ENCODE peak calls at places on chromosomes 13 and 19, in four cellular contexts. B, S, M and G are unnamed samples.

GRCh38 chr19:43639507-43640423 is at the start of gene CADM4:
- DNase-seq in B (no peak), S (peak; percentile 19), M (no peak), G (peak; percentile 49)

GRCh38 chr13:24745861-24746617 is 17.9 kb upstream of the RNF17 start:
- DNase-seq in B (no peak), S (no peak), M (no peak), G (no peak)

GRCh38 chr19:10206226-10206873 is 11.6 kb upstream of the DNMT1 start:
- DNase-seq in B (peak; percentile 63), S (no peak), M (no peak), G (no peak)

GRCh38 chr13:110466261-110466660 is 95.3 kb downstream of the RAB20 start:
- DNase-seq in B (no peak), S (no peak), M (no peak), G (no peak)

GRCh38 chr13:51620165-51620983 is 36.1 kb downstream of the WDFY2 start:
- DNase-seq in B (no peak), S (no peak), M (no peak), G (no peak)

GRCh38 chr19:40358773-40359172 is 10.3 kb downstream of the PLD3 start:
- DNase-seq in B (no peak), S (no peak), M (no peak), G (peak; percentile 59)

GRCh38 chr19:21697698-21698097 is 69.7 kb downstream of the ZNF100 start:
- DNase-seq in B (no peak), S (no peak), M (no peak), G (no peak)

GRCh38 chr13:114018461-114019055 is 44.7 kb upstream of the C13orf46 start:
- DNase-seq in B (no peak), S (no peak), M (no peak), G (no peak)

GRCh38 chr19:44851427-44851826 is 5.3 kb downstream of the NECTIN2 start:
- DNase-seq in B (no peak), S (no peak), M (no peak), G (no peak)

GRCh38 chr19:13160557-13160956 is 10.3 kb downstream of the IER2 start:
- DNase-seq in B (no peak), S (no peak), M (no peak), G (no peak)

GRCh38 chr13:85535306-85535705 is 263.9 kb downstream of the SLITRK6 start:
- DNase-seq in B (no peak), S (no peak), M (no peak), G (no peak)

GRCh38 chr13:24362435-24362951 is 53.1 kb downstream of the C1QTNF9 start:
- DNase-seq in B (no peak), S (no peak), M (no peak), G (no peak)

GRCh38 chr19:15622991-15623390 is 8.0 kb downstream of the CYP4F8 start:
- DNase-seq in B (no peak), S (no peak), M (no peak), G (no peak)

GRCh38 chr19:3383121-3383722 is 16.8 kb downstream of the NFIC start:
- DNase-seq in B (no peak), S (no peak), M (no peak), G (no peak)

GRCh38 chr19:1560281-1560882 is 7.7 kb downstream of the MEX3D start:
- DNase-seq in B (no peak), S (no peak), M (no peak), G (no peak)

GRCh38 chr13:27054760-27055159 is 116.9 kb downstream of the USP12 start:
- DNase-seq in B (no peak), S (no peak), M (no peak), G (no peak)

GRCh38 chr19:23310729-23311211 is 60.6 kb upstream of the ZNF724 start:
- DNase-seq in B (no peak), S (no peak), M (no peak), G (no peak)

GRCh38 chr13:61414686-61415664 is 674 bp downstream of the PCDH20 start:
- DNase-seq in B (peak; percentile 18), S (no peak), M (no peak), G (no peak)

GRCh38 chr19:49987159-49987698 is 26.3 kb upstream of the SIGLEC11 start:
- DNase-seq in B (peak; percentile 95), S (peak; percentile 74), M (peak; percentile 65), G (peak; percentile 47)

GRCh38 chr13:80276371-80277289 is 64.3 kb downstream of the SPRY2 start:
- DNase-seq in B (peak; percentile 75), S (no peak), M (no peak), G (no peak)

GRCh38 chr13:106649495-106649894 is 81.6 kb upstream of the ARGLU1 start:
- DNase-seq in B (peak; percentile 29), S (no peak), M (peak; percentile 2), G (no peak)

GRCh38 chr19:9838324-9838723 is 3.2 kb downstream of the PIN1 start:
- DNase-seq in B (no peak), S (no peak), M (no peak), G (no peak)

GRCh38 chr19:55173717-55174409 is 6.2 kb downstream of the SYT5 start:
- DNase-seq in B (peak; percentile 78), S (peak; percentile 48), M (no peak), G (no peak)

GRCh38 chr13:107867701-107868661 is 347.4 kb downstream of the LIG4 start:
- DNase-seq in B (peak; percentile 39), S (no peak), M (no peak), G (no peak)

GRCh38 chr13:100610399-100611347 is 22.1 kb upstream of the GGACT start:
- DNase-seq in B (no peak), S (no peak), M (no peak), G (no peak)

GRCh38 chr13:42474954-42475353 is 99.0 kb upstream of the TNFSF11 start:
- DNase-seq in B (peak; percentile 35), S (no peak), M (no peak), G (no peak)

GRCh38 chr13:93226623-93227279 is at the start of gene GPC6:
- DNase-seq in B (peak; percentile 97), S (no peak), M (peak; percentile 86), G (no peak)

GRCh38 chr13:20401958-20402856 is 123.5 kb downstream of the CRYL1 start:
- DNase-seq in B (peak; percentile 36), S (no peak), M (no peak), G (no peak)

GRCh38 chr13:36275190-36276002 is 22.2 kb downstream of the CCDC169 start:
- DNase-seq in B (peak; percentile 88), S (no peak), M (no peak), G (no peak)

GRCh38 chr13:78323848-78324247 is 279.5 kb downstream of the POU4F1 start:
- DNase-seq in B (peak; percentile 23), S (no peak), M (no peak), G (no peak)

GRCh38 chr19:40663712-40664692 is 26.4 kb downstream of the NUMBL start:
- DNase-seq in B (no peak), S (no peak), M (no peak), G (no peak)

GRCh38 chr19:33040994-33041827 is 23.5 kb downstream of the RHPN2 start:
- DNase-seq in B (peak; percentile 49), S (no peak), M (no peak), G (no peak)

GRCh38 chr13:25699056-25699455 is 327.3 kb downstream of the ATP8A2 start:
- DNase-seq in B (no peak), S (no peak), M (no peak), G (no peak)

GRCh38 chr13:51557875-51558604 is 26.2 kb upstream of the WDFY2 start:
- DNase-seq in B (peak; percentile 84), S (no peak), M (peak; percentile 54), G (no peak)

GRCh38 chr13:49351871-49352270 is 92.0 kb downstream of the CAB39L start:
- DNase-seq in B (no peak), S (no peak), M (no peak), G (no peak)

GRCh38 chr13:96551540-96551939 is 442.7 kb downstream of the OXGR1 start:
- DNase-seq in B (no peak), S (no peak), M (no peak), G (no peak)

GRCh38 chr13:48892311-48892710 is 83.4 kb upstream of the FNDC3A start:
- DNase-seq in B (peak; percentile 86), S (no peak), M (peak; percentile 55), G (no peak)

GRCh38 chr13:70623260-70623659 is 515.0 kb upstream of the KLHL1 start:
- DNase-seq in B (peak; percentile 36), S (no peak), M (no peak), G (no peak)

GRCh38 chr19:14536926-14537692 is 7.7 kb downstream of the TECR start:
- DNase-seq in B (peak; percentile 89), S (no peak), M (no peak), G (no peak)

GRCh38 chr13:66659291-66660012 is 570.7 kb downstream of the PCDH9 start:
- DNase-seq in B (peak; percentile 15), S (no peak), M (no peak), G (no peak)